ENCODE peak calls at places on chromosome 22, in four cellular contexts. G is GM23338, Z is astrocyte, U is fibroblast of lung. H is an unnamed sample. For H3K36me3, the result is how much of the 10 kb centered on the place peaks cover.

GRCh38 chr22:24410110-24410856 is 17.1 kb upstream of the ADORA2A start:
- DNase-seq in U (peak), Z (peak), G (no peak), H (no peak)

GRCh38 chr22:29541845-29542244 is 11.7 kb downstream of the THOC5 start:
- DNase-seq in Z (no peak), U (no peak), G (no peak), H (no peak)

GRCh38 chr22:23228503-23228902 is 48.2 kb downstream of the BCR start:
- DNase-seq in U (no peak), Z (no peak), G (no peak), H (no peak)

GRCh38 chr22:49869091-49869830 is 15.6 kb downstream of the ZBED4 start:
- DNase-seq in U (no peak), G (no peak), Z (no peak), H (no peak)

GRCh38 chr22:20013382-20013871 is 3.2 kb downstream of the ARVCF start:
- DNase-seq in U (peak), G (peak), Z (peak), H (peak)

GRCh38 chr22:48141301-48141700 is 1378.9 kb downstream of the TBC1D22A start:
- DNase-seq in Z (no peak), U (no peak), G (no peak), H (no peak)

GRCh38 chr22:18101536-18101935 is 9.1 kb upstream of the TUBA8 start:
- DNase-seq in Z (no peak), G (no peak), U (no peak), H (no peak)

GRCh38 chr22:48431536-48432315 is 1395.9 kb downstream of the BRD1 start:
- DNase-seq in U (no peak), G (no peak), Z (no peak), H (no peak)

GRCh38 chr22:31588970-31589675 is 72.9 kb downstream of the PISD start:
- DNase-seq in Z (no peak), U (no peak), G (no peak), H (no peak)

GRCh38 chr22:20002661-20003060 is 14.0 kb downstream of the ARVCF start:
- DNase-seq in Z (no peak), U (no peak), G (no peak), H (no peak)

GRCh38 chr22:29977107-29977506 is 94.1 kb downstream of the MTMR3 start:
- DNase-seq in Z (no peak), U (no peak), G (no peak), H (no peak)

GRCh38 chr22:23270212-23270733 is 90.0 kb downstream of the BCR start:
- DNase-seq in U (peak), Z (no peak), G (peak), H (peak)

GRCh38 chr22:36873614-36874308 is 13.0 kb downstream of the NCF4 start:
- DNase-seq in Z (peak), G (peak), U (peak), H (peak)

GRCh38 chr22:17917490-17917983 is 106.8 kb downstream of the MICAL3 start:
- DNase-seq in U (no peak), Z (no peak), G (no peak), H (no peak)

GRCh38 chr22:29756341-29756740 is 10.5 kb downstream of the ZMAT5 start:
- DNase-seq in U (no peak), Z (no peak), G (no peak), H (no peak)

GRCh38 chr22:36587289-36588154 is 58.6 kb upstream of the EIF3D start:
- DNase-seq in G (no peak), U (peak), Z (peak), H (peak)

GRCh38 chr22:32202539-32203180 is 2.2 kb downstream of the RFPL2 start:
- DNase-seq in U (peak), Z (peak), G (peak), H (peak)

GRCh38 chr22:37626556-37627075 is 12.9 kb upstream of the SH3BP1 start:
- DNase-seq in G (no peak), U (no peak), Z (no peak), H (no peak)

GRCh38 chr22:35064664-35065063 is 1.3 kb upstream of the ISX start:
- DNase-seq in G (no peak), Z (no peak), U (no peak), H (no peak)

GRCh38 chr22:45131749-45132148 is 32.0 kb upstream of the NUP50 start:
- DNase-seq in U (peak), Z (no peak), G (no peak), H (no peak)

GRCh38 chr22:34943830-34944229 is 122.1 kb upstream of the ISX start:
- DNase-seq in U (no peak), G (peak), Z (no peak), H (peak)

GRCh38 chr22:21650823-21651520 is 8.9 kb downstream of the SDF2L1 start:
- DNase-seq in Z (no peak), U (no peak), G (peak), H (peak)
- H2AFZ ChIP-seq in Z (peak), U (no peak), G (peak), H (peak)

GRCh38 chr22:27993774-27994350 is 74.8 kb upstream of the PITPNB start:
- DNase-seq in G (no peak), U (no peak), Z (no peak), H (no peak)
- H3K36me3 ChIP-seq in G (under half), U (under half), Z (under half), H (under half)

DNA sequence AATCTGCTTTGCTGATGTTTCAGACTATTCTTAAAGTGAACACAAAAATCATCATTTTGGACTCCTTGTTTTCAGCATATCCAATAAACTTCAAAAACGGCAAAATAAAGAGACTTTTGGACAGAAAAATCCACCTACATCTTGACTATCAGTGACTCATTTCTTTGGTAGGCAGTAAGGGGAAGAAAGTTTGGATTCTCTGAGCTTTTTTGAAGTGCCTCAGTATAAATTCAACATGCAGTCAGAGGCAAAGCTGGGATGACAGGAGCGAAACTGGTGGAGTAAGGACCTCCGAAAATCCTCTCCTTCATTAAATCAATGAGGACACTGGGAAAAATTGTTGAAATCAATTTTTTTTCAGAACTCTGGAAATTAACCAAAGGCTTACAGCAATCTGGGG is 29.7 kb downstream of the EFCAB6 start:
- DNase-seq in U (no peak), G (no peak), Z (peak), H (no peak)
- H2AFZ ChIP-seq in U (no peak), G (no peak), Z (no peak), H (no peak)

GRCh38 chr22:28179392-28179791 is 260.3 kb upstream of the PITPNB start:
- DNase-seq in Z (no peak), G (no peak), U (no peak), H (no peak)

GRCh38 chr22:28171713-28172112 is 252.7 kb upstream of the PITPNB start:
- DNase-seq in G (no peak), U (no peak), Z (no peak), H (no peak)

GRCh38 chr22:28172948-28173360 is 253.9 kb upstream of the PITPNB start:
- DNase-seq in G (no peak), Z (no peak), U (no peak), H (no peak)

GRCh38 chr22:28174509-28174908 is 255.5 kb upstream of the PITPNB start:
- DNase-seq in Z (no peak), U (no peak), G (no peak), H (no peak)

GRCh38 chr22:28175730-28176492 is 256.9 kb upstream of the PITPNB start:
- DNase-seq in U (no peak), G (no peak), Z (no peak), H (no peak)
- H3K36me3 ChIP-seq in U (under half), G (under half), Z (under half), H (under half)

GRCh38 chr22:27086728-27087450 is 429.5 kb downstream of the MIAT start:
- DNase-seq in U (no peak), G (peak), Z (no peak), H (no peak)
- H2AFZ ChIP-seq in U (no peak), G (no peak), Z (no peak), H (no peak)

GRCh38 chr22:46835693-46836092 is 73.2 kb downstream of the TBC1D22A start:
- DNase-seq in G (no peak), U (no peak), Z (no peak), H (no peak)
- H3K36me3 ChIP-seq in G (under half), U (under half), Z (under half), H (under half)